ENCODE peak calls at places on chromosome 7, in nine cellular contexts. Q, G, H, M, A, L, N, E and B are unnamed samples.

GRCh38 chr7:99837649-99838361 is 10.0 kb downstream of the CYP3A43 start:
- DNase-seq in Q (no peak), G (no peak), H (no peak), M (no peak), A (peak; percentile 68), L (no peak), N (peak; percentile 15), E (no peak), B (peak; percentile 41)

GRCh38 chr7:47142169-47142866 is 439.6 kb downstream of the TNS3 start:
- DNase-seq in Q (no peak), G (no peak), H (no peak), M (no peak), A (no peak), L (no peak), N (peak; percentile 8), E (no peak), B (no peak)

GRCh38 chr7:138151731-138152577 is 75.7 kb downstream of the AKR1D1 start:
- DNase-seq in Q (no peak), G (no peak), H (no peak), M (no peak), A (no peak), L (no peak), N (peak; percentile 22), E (no peak), B (no peak)

GRCh38 chr7:30116771-30117170 is 18.0 kb upstream of the MTURN start:
- DNase-seq in Q (peak; percentile 41), G (no peak), H (peak; percentile 61), M (no peak), A (no peak), L (no peak), N (peak; percentile 41), E (no peak), B (no peak)

GRCh38 chr7:117203205-117203604 is 119.7 kb downstream of the WNT2 start:
- DNase-seq in Q (no peak), G (no peak), H (no peak), M (no peak), A (no peak), L (no peak), N (no peak), E (no peak), B (no peak)

GRCh38 chr7:134919240-134919641 is 67.1 kb upstream of the AGBL3 start:
- DNase-seq in Q (no peak), G (no peak), H (no peak), M (no peak), A (no peak), L (no peak), N (peak; percentile 52), E (no peak), B (peak; percentile 66)

GRCh38 chr7:133688483-133689239 is 435.8 kb downstream of the EXOC4 start:
- DNase-seq in Q (peak; percentile 41), G (no peak), H (peak; percentile 84), M (peak; percentile 21), A (no peak), L (no peak), N (peak; percentile 85), E (peak; percentile 73), B (no peak)

GRCh38 chr7:2480071-2480410 is 3.8 kb upstream of the GRIFIN start:
- DNase-seq in Q (no peak), G (no peak), H (no peak), M (no peak), A (no peak), L (no peak), N (no peak), E (no peak), B (no peak)

GRCh38 chr7:5689118-5689517 is 92.3 kb downstream of the RNF216 start:
- DNase-seq in Q (no peak), G (no peak), H (no peak), M (peak; percentile 37), A (no peak), L (no peak), N (peak; percentile 79), E (no peak), B (peak; percentile 68)

GRCh38 chr7:5420841-5421625 is 2.6 kb downstream of the TNRC18 start:
- DNase-seq in Q (no peak), G (no peak), H (no peak), M (no peak), A (no peak), L (peak; percentile 35), N (peak; percentile 29), E (no peak), B (no peak)

GRCh38 chr7:151248191-151249033 is at the start of gene SMARCD3:
- DNase-seq in Q (no peak), G (peak; percentile 74), H (peak; percentile 59), M (peak; percentile 62), A (no peak), L (peak; percentile 51), N (peak; percentile 45), E (no peak), B (no peak)

GRCh38 chr7:155759740-155760430 is 52.4 kb downstream of the SHH start:
- DNase-seq in Q (no peak), G (no peak), H (no peak), M (no peak), A (no peak), L (no peak), N (no peak), E (no peak), B (no peak)

GRCh38 chr7:16962986-16963385 is 81.2 kb upstream of the AGR3 start:
- DNase-seq in Q (no peak), G (no peak), H (no peak), M (no peak), A (no peak), L (no peak), N (no peak), E (no peak), B (no peak)

GRCh38 chr7:134470864-134471263 is 12.0 kb upstream of the AKR1B1 start:
- DNase-seq in Q (no peak), G (no peak), H (peak; percentile 61), M (peak; percentile 58), A (no peak), L (peak; percentile 74), N (peak; percentile 92), E (no peak), B (no peak)

GRCh38 chr7:144130730-144131129 is 7.8 kb downstream of the OR2A14 start:
- DNase-seq in Q (no peak), G (no peak), H (no peak), M (no peak), A (no peak), L (no peak), N (no peak), E (no peak), B (no peak)

GRCh38 chr7:144133307-144133706 is 10.3 kb downstream of the OR2A14 start:
- DNase-seq in Q (no peak), G (no peak), H (no peak), M (no peak), A (no peak), L (no peak), N (no peak), E (no peak), B (no peak)

GRCh38 chr7:144122876-144123275 is at the start of gene OR2A14:
- DNase-seq in Q (no peak), G (no peak), H (no peak), M (no peak), A (no peak), L (no peak), N (no peak), E (no peak), B (no peak)

GRCh38 chr7:144132262-144132661 is 9.3 kb downstream of the OR2A14 start:
- DNase-seq in Q (no peak), G (no peak), H (no peak), M (no peak), A (no peak), L (no peak), N (no peak), E (no peak), B (no peak)

GRCh38 chr7:144127714-144128334 is 4.8 kb downstream of the OR2A14 start:
- DNase-seq in Q (peak; percentile 9), G (peak; percentile 75), H (peak; percentile 42), M (peak; percentile 72), A (peak; percentile 91), L (peak; percentile 78), N (peak; percentile 88), E (peak; percentile 14), B (peak; percentile 87)
- TF ChIP-seq CTCF in Q (peak; percentile 90), G (peak; percentile 71), H (peak; percentile 67), M (peak; percentile 86), A (peak; percentile 99), L (peak; percentile 80), N (peak; percentile 90), E (peak; percentile 88), B (peak; percentile 94)

GRCh38 chr7:25894902-25895791 is 256.9 kb upstream of the NFE2L3 start:
- DNase-seq in Q (no peak), G (peak; percentile 65), H (no peak), M (peak; percentile 15), A (peak; percentile 68), L (peak; percentile 75), N (peak; percentile 11), E (no peak), B (peak; percentile 80)

GRCh38 chr7:25894002-25894901 is 257.7 kb upstream of the NFE2L3 start:
- DNase-seq in Q (no peak), G (no peak), H (no peak), M (no peak), A (peak; percentile 77), L (no peak), N (no peak), E (no peak), B (peak; percentile 89)

GRCh38 chr7:25891591-25891990 is 260.4 kb upstream of the NFE2L3 start:
- DNase-seq in Q (no peak), G (no peak), H (no peak), M (no peak), A (no peak), L (no peak), N (no peak), E (no peak), B (no peak)

GRCh38 chr7:25895792-25896171 is 256.2 kb upstream of the NFE2L3 start:
- DNase-seq in Q (no peak), G (no peak), H (no peak), M (no peak), A (no peak), L (no peak), N (no peak), E (no peak), B (no peak)

GRCh38 chr7:25893436-25893835 is 258.6 kb upstream of the NFE2L3 start:
- DNase-seq in Q (no peak), G (no peak), H (no peak), M (no peak), A (no peak), L (no peak), N (no peak), E (no peak), B (no peak)
- H3K4me3 ChIP-seq in Q (no peak overlapping the region), G (no peak overlapping the region), H (peak overlapping the region; percentile 68), M (no peak overlapping the region), A (peak overlapping the region; percentile 34), L (peak overlapping the region; percentile 45), N (no peak overlapping the region), E (no peak overlapping the region), B (peak overlapping the region; percentile 55)

GRCh38 chr7:40763319-40764287 is 628.8 kb downstream of the SUGCT start:
- DNase-seq in Q (peak; percentile 64), G (no peak), H (peak; percentile 53), M (peak; percentile 46), A (peak; percentile 12), L (no peak), N (peak; percentile 52), E (peak; percentile 83), B (no peak)
- TF ChIP-seq CTCF in Q (peak; percentile 51), G (no peak), H (peak; percentile 17), M (peak; percentile 28), A (peak; percentile 6), L (no peak), N (peak; percentile 18), E (peak; percentile 59), B (no peak)

DNA sequence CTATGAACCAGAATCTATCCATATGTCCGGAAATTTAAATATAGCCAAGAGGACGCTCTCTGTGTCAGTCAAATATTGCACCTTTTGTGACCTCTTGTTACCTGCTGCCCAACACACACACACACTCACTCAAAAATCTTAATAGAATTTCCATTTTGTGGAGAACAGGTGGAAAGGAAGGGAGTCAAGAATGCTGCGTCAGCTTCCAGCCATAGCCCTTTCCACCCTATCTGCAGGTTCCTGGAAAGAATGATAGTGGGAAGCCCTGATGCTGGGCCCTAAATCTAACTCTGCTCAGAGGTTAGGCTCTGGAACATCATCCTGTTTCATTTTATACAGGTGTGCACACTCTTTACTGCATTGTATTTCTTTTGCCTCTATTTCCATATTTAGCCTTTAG is 9.6 kb upstream of the GPNMB start:
- DNase-seq in Q (no peak), G (no peak), H (no peak), M (no peak), A (no peak), L (no peak), N (no peak), E (no peak), B (no peak)
- H3K4me3 ChIP-seq in Q (no peak overlapping the region), G (no peak overlapping the region), H (no peak overlapping the region), M (no peak overlapping the region), A (no peak overlapping the region), L (no peak overlapping the region), N (no peak overlapping the region), E (no peak overlapping the region), B (no peak overlapping the region)